ENCODE peak calls at places on chromosomes 13 and 19, in ten cellular contexts. One of them, this sample, is unnamed.

GRCh38 chr13:41231786-41232185 is 31.6 kb downstream of the MTRF1 start:
- DNase-seq in stomach: peak
- DNase-seq in MCF 10A: peak
- DNase-seq in tibial artery: no peak
- DNase-seq in AG09309: no peak
- DNase-seq in stimulated activated CD4-positive, alpha-beta T cell treated with anti-CD3 and anti-CD28 coated beads, Interleukin-4, amount 100 ng/mL, for 4 hours: no peak
- DNase-seq in amniotic stem cell: no peak
- DNase-seq in T-cell: no peak
- DNase-seq in HEK293T: no peak
- DNase-seq in NCI-H1436: no peak
- DNase-seq in this sample: no peak

GRCh38 chr19:11481777-11482383 is 1.0 kb upstream of the ELAVL3 start:
- DNase-seq in stimulated activated CD4-positive, alpha-beta T cell treated with anti-CD3 and anti-CD28 coated beads, Interleukin-4, amount 100 ng/mL, for 4 hours: peak
- DNase-seq in stomach: peak
- DNase-seq in AG09309: peak
- DNase-seq in HEK293T: peak
- DNase-seq in MCF 10A: no peak
- DNase-seq in T-cell: peak
- DNase-seq in tibial artery: peak
- DNase-seq in NCI-H1436: peak
- DNase-seq in amniotic stem cell: no peak
- DNase-seq in this sample: no peak

GRCh38 chr13:92460479-92460878 is 766.1 kb upstream of the GPC6 start:
- DNase-seq in tibial artery: no peak
- DNase-seq in stomach: no peak
- DNase-seq in T-cell: no peak
- DNase-seq in stimulated activated CD4-positive, alpha-beta T cell treated with anti-CD3 and anti-CD28 coated beads, Interleukin-4, amount 100 ng/mL, for 4 hours: no peak
- DNase-seq in NCI-H1436: no peak
- DNase-seq in amniotic stem cell: no peak
- DNase-seq in HEK293T: no peak
- DNase-seq in MCF 10A: no peak
- DNase-seq in AG09309: no peak
- DNase-seq in this sample: no peak

GRCh38 chr13:98984118-98984517 is 6.3 kb upstream of the DOCK9 start:
- DNase-seq in stimulated activated CD4-positive, alpha-beta T cell treated with anti-CD3 and anti-CD28 coated beads, Interleukin-4, amount 100 ng/mL, for 4 hours: no peak
- DNase-seq in stomach: no peak
- DNase-seq in AG09309: no peak
- DNase-seq in NCI-H1436: no peak
- DNase-seq in HEK293T: no peak
- DNase-seq in MCF 10A: no peak
- DNase-seq in tibial artery: no peak
- DNase-seq in T-cell: no peak
- DNase-seq in amniotic stem cell: no peak
- DNase-seq in this sample: no peak

GRCh38 chr19:9883231-9883758 is 48.2 kb downstream of the PIN1 start:
- DNase-seq in HEK293T: no peak
- DNase-seq in stimulated activated CD4-positive, alpha-beta T cell treated with anti-CD3 and anti-CD28 coated beads, Interleukin-4, amount 100 ng/mL, for 4 hours: no peak
- DNase-seq in AG09309: no peak
- DNase-seq in amniotic stem cell: no peak
- DNase-seq in tibial artery: no peak
- DNase-seq in T-cell: no peak
- DNase-seq in MCF 10A: peak
- DNase-seq in NCI-H1436: no peak
- DNase-seq in stomach: no peak
- DNase-seq in this sample: no peak

GRCh38 chr13:73119612-73120011 is 60.8 kb downstream of the KLF5 start:
- DNase-seq in NCI-H1436: no peak
- DNase-seq in HEK293T: no peak
- DNase-seq in T-cell: no peak
- DNase-seq in amniotic stem cell: no peak
- DNase-seq in AG09309: no peak
- DNase-seq in tibial artery: no peak
- DNase-seq in MCF 10A: no peak
- DNase-seq in stomach: no peak
- DNase-seq in stimulated activated CD4-positive, alpha-beta T cell treated with anti-CD3 and anti-CD28 coated beads, Interleukin-4, amount 100 ng/mL, for 4 hours: no peak
- DNase-seq in this sample: no peak

GRCh38 chr13:26465514-26465913 is 92.0 kb upstream of the WASF3 start:
- DNase-seq in NCI-H1436: no peak
- DNase-seq in stimulated activated CD4-positive, alpha-beta T cell treated with anti-CD3 and anti-CD28 coated beads, Interleukin-4, amount 100 ng/mL, for 4 hours: no peak
- DNase-seq in HEK293T: no peak
- DNase-seq in amniotic stem cell: no peak
- DNase-seq in AG09309: no peak
- DNase-seq in tibial artery: no peak
- DNase-seq in MCF 10A: no peak
- DNase-seq in T-cell: no peak
- DNase-seq in stomach: no peak
- DNase-seq in this sample: no peak

GRCh38 chr13:44425041-44425814 is 51.6 kb downstream of the SERP2 start:
- DNase-seq in T-cell: no peak
- DNase-seq in AG09309: no peak
- DNase-seq in HEK293T: no peak
- DNase-seq in amniotic stem cell: no peak
- DNase-seq in NCI-H1436: no peak
- DNase-seq in stimulated activated CD4-positive, alpha-beta T cell treated with anti-CD3 and anti-CD28 coated beads, Interleukin-4, amount 100 ng/mL, for 4 hours: no peak
- DNase-seq in tibial artery: no peak
- DNase-seq in stomach: no peak
- DNase-seq in MCF 10A: no peak
- DNase-seq in this sample: no peak

GRCh38 chr13:38872693-38873092 is 117.9 kb downstream of the STOML3 start:
- DNase-seq in NCI-H1436: no peak
- DNase-seq in AG09309: no peak
- DNase-seq in MCF 10A: peak
- DNase-seq in HEK293T: peak
- DNase-seq in tibial artery: no peak
- DNase-seq in amniotic stem cell: no peak
- DNase-seq in stimulated activated CD4-positive, alpha-beta T cell treated with anti-CD3 and anti-CD28 coated beads, Interleukin-4, amount 100 ng/mL, for 4 hours: no peak
- DNase-seq in T-cell: peak
- DNase-seq in stomach: no peak
- DNase-seq in this sample: no peak

GRCh38 chr19:51607077-51607476 is 23.1 kb downstream of the SIGLEC5 start:
- DNase-seq in stomach: no peak
- DNase-seq in HEK293T: no peak
- DNase-seq in stimulated activated CD4-positive, alpha-beta T cell treated with anti-CD3 and anti-CD28 coated beads, Interleukin-4, amount 100 ng/mL, for 4 hours: no peak
- DNase-seq in tibial artery: no peak
- DNase-seq in MCF 10A: no peak
- DNase-seq in amniotic stem cell: no peak
- DNase-seq in NCI-H1436: no peak
- DNase-seq in AG09309: no peak
- DNase-seq in T-cell: peak
- DNase-seq in this sample: no peak

GRCh38 chr13:95462801-95463200 is 89.7 kb upstream of the CLDN10 start:
- DNase-seq in MCF 10A: no peak
- DNase-seq in tibial artery: no peak
- DNase-seq in AG09309: no peak
- DNase-seq in amniotic stem cell: no peak
- DNase-seq in stomach: no peak
- DNase-seq in NCI-H1436: no peak
- DNase-seq in HEK293T: no peak
- DNase-seq in stimulated activated CD4-positive, alpha-beta T cell treated with anti-CD3 and anti-CD28 coated beads, Interleukin-4, amount 100 ng/mL, for 4 hours: no peak
- DNase-seq in T-cell: no peak
- DNase-seq in this sample: no peak

GRCh38 chr13:27406178-27406939 is 18.1 kb upstream of the GTF3A start:
- DNase-seq in NCI-H1436: no peak
- DNase-seq in stimulated activated CD4-positive, alpha-beta T cell treated with anti-CD3 and anti-CD28 coated beads, Interleukin-4, amount 100 ng/mL, for 4 hours: peak
- DNase-seq in AG09309: no peak
- DNase-seq in amniotic stem cell: no peak
- DNase-seq in stomach: no peak
- DNase-seq in tibial artery: no peak
- DNase-seq in HEK293T: peak
- DNase-seq in T-cell: peak
- DNase-seq in MCF 10A: peak
- DNase-seq in this sample: no peak

GRCh38 chr19:45079063-45079910 is at the start of gene GEMIN7:
- DNase-seq in T-cell: peak
- DNase-seq in stomach: peak
- DNase-seq in HEK293T: peak
- DNase-seq in amniotic stem cell: peak
- DNase-seq in AG09309: no peak
- DNase-seq in stimulated activated CD4-positive, alpha-beta T cell treated with anti-CD3 and anti-CD28 coated beads, Interleukin-4, amount 100 ng/mL, for 4 hours: peak
- DNase-seq in tibial artery: peak
- DNase-seq in NCI-H1436: peak
- DNase-seq in MCF 10A: peak
- DNase-seq in this sample: peak

GRCh38 chr19:46239193-46239767 is 9.7 kb downstream of the IGFL1 start:
- DNase-seq in stomach: no peak
- DNase-seq in AG09309: no peak
- DNase-seq in stimulated activated CD4-positive, alpha-beta T cell treated with anti-CD3 and anti-CD28 coated beads, Interleukin-4, amount 100 ng/mL, for 4 hours: no peak
- DNase-seq in NCI-H1436: no peak
- DNase-seq in HEK293T: no peak
- DNase-seq in MCF 10A: no peak
- DNase-seq in amniotic stem cell: no peak
- DNase-seq in tibial artery: no peak
- DNase-seq in T-cell: no peak
- DNase-seq in this sample: no peak

GRCh38 chr19:12726988-12727316 is 3.2 kb upstream of the TNPO2 start:
- DNase-seq in stomach: no peak
- DNase-seq in stimulated activated CD4-positive, alpha-beta T cell treated with anti-CD3 and anti-CD28 coated beads, Interleukin-4, amount 100 ng/mL, for 4 hours: no peak
- DNase-seq in amniotic stem cell: no peak
- DNase-seq in AG09309: no peak
- DNase-seq in MCF 10A: no peak
- DNase-seq in NCI-H1436: no peak
- DNase-seq in T-cell: no peak
- DNase-seq in tibial artery: no peak
- DNase-seq in HEK293T: no peak
- DNase-seq in this sample: no peak

GRCh38 chr13:36493046-36493445 is 60.8 kb downstream of the CCNA1 start:
- DNase-seq in MCF 10A: no peak
- DNase-seq in amniotic stem cell: no peak
- DNase-seq in stomach: no peak
- DNase-seq in tibial artery: no peak
- DNase-seq in HEK293T: no peak
- DNase-seq in T-cell: no peak
- DNase-seq in AG09309: no peak
- DNase-seq in stimulated activated CD4-positive, alpha-beta T cell treated with anti-CD3 and anti-CD28 coated beads, Interleukin-4, amount 100 ng/mL, for 4 hours: no peak
- DNase-seq in NCI-H1436: no peak
- DNase-seq in this sample: no peak

GRCh38 chr19:23799321-23799720 is 40.6 kb upstream of the ZNF681 start:
- DNase-seq in AG09309: no peak
- DNase-seq in T-cell: peak
- DNase-seq in stomach: no peak
- DNase-seq in stimulated activated CD4-positive, alpha-beta T cell treated with anti-CD3 and anti-CD28 coated beads, Interleukin-4, amount 100 ng/mL, for 4 hours: peak
- DNase-seq in HEK293T: no peak
- DNase-seq in amniotic stem cell: no peak
- DNase-seq in tibial artery: no peak
- DNase-seq in NCI-H1436: no peak
- DNase-seq in MCF 10A: no peak
- DNase-seq in this sample: no peak

GRCh38 chr13:27007166-27007565 is 164.4 kb downstream of the USP12 start:
- DNase-seq in stomach: no peak
- DNase-seq in NCI-H1436: no peak
- DNase-seq in tibial artery: no peak
- DNase-seq in stimulated activated CD4-positive, alpha-beta T cell treated with anti-CD3 and anti-CD28 coated beads, Interleukin-4, amount 100 ng/mL, for 4 hours: no peak
- DNase-seq in amniotic stem cell: no peak
- DNase-seq in HEK293T: no peak
- DNase-seq in T-cell: no peak
- DNase-seq in AG09309: no peak
- DNase-seq in MCF 10A: no peak
- DNase-seq in this sample: no peak

GRCh38 chr13:110114351-110114750 is 192.6 kb downstream of the COL4A1 start:
- DNase-seq in stomach: no peak
- DNase-seq in amniotic stem cell: no peak
- DNase-seq in stimulated activated CD4-positive, alpha-beta T cell treated with anti-CD3 and anti-CD28 coated beads, Interleukin-4, amount 100 ng/mL, for 4 hours: no peak
- DNase-seq in HEK293T: no peak
- DNase-seq in NCI-H1436: no peak
- DNase-seq in tibial artery: no peak
- DNase-seq in T-cell: no peak
- DNase-seq in AG09309: no peak
- DNase-seq in MCF 10A: no peak
- DNase-seq in this sample: no peak

GRCh38 chr13:44565881-44566280 is 10.2 kb downstream of the TSC22D1 start:
- DNase-seq in NCI-H1436: no peak
- DNase-seq in amniotic stem cell: no peak
- DNase-seq in HEK293T: no peak
- DNase-seq in stimulated activated CD4-positive, alpha-beta T cell treated with anti-CD3 and anti-CD28 coated beads, Interleukin-4, amount 100 ng/mL, for 4 hours: no peak
- DNase-seq in AG09309: no peak
- DNase-seq in T-cell: no peak
- DNase-seq in stomach: no peak
- DNase-seq in MCF 10A: no peak
- DNase-seq in tibial artery: no peak
- DNase-seq in this sample: no peak

GRCh38 chr13:35475960-35476943 is at the start of gene MAB21L1:
- DNase-seq in tibial artery: peak
- DNase-seq in NCI-H1436: no peak
- DNase-seq in T-cell: no peak
- DNase-seq in MCF 10A: no peak
- DNase-seq in stomach: peak
- DNase-seq in amniotic stem cell: peak
- DNase-seq in stimulated activated CD4-positive, alpha-beta T cell treated with anti-CD3 and anti-CD28 coated beads, Interleukin-4, amount 100 ng/mL, for 4 hours: no peak
- DNase-seq in AG09309: no peak
- DNase-seq in HEK293T: peak
- DNase-seq in this sample: peak

GRCh38 chr19:6048808-6049405 is 61.4 kb downstream of the RFX2 start:
- DNase-seq in T-cell: peak
- DNase-seq in MCF 10A: peak
- DNase-seq in NCI-H1436: peak
- DNase-seq in AG09309: no peak
- DNase-seq in tibial artery: peak
- DNase-seq in stimulated activated CD4-positive, alpha-beta T cell treated with anti-CD3 and anti-CD28 coated beads, Interleukin-4, amount 100 ng/mL, for 4 hours: peak
- DNase-seq in stomach: peak
- DNase-seq in HEK293T: peak
- DNase-seq in amniotic stem cell: peak
- DNase-seq in this sample: peak

GRCh38 chr13:110916671-110917142 is 1.8 kb upstream of the ANKRD10 start:
- DNase-seq in stomach: no peak
- DNase-seq in stimulated activated CD4-positive, alpha-beta T cell treated with anti-CD3 and anti-CD28 coated beads, Interleukin-4, amount 100 ng/mL, for 4 hours: no peak
- DNase-seq in NCI-H1436: no peak
- DNase-seq in HEK293T: no peak
- DNase-seq in AG09309: peak
- DNase-seq in tibial artery: no peak
- DNase-seq in amniotic stem cell: peak
- DNase-seq in T-cell: no peak
- DNase-seq in MCF 10A: no peak
- DNase-seq in this sample: no peak

GRCh38 chr13:30074955-30075614 is 224.7 kb upstream of the UBL3 start:
- DNase-seq in NCI-H1436: no peak
- DNase-seq in AG09309: no peak
- DNase-seq in stomach: no peak
- DNase-seq in stimulated activated CD4-positive, alpha-beta T cell treated with anti-CD3 and anti-CD28 coated beads, Interleukin-4, amount 100 ng/mL, for 4 hours: no peak
- DNase-seq in MCF 10A: no peak
- DNase-seq in HEK293T: no peak
- DNase-seq in T-cell: no peak
- DNase-seq in amniotic stem cell: no peak
- DNase-seq in tibial artery: no peak
- DNase-seq in this sample: no peak

GRCh38 chr19:32652893-32653625 is 21.9 kb downstream of the ANKRD27 start:
- DNase-seq in amniotic stem cell: no peak
- DNase-seq in AG09309: no peak
- DNase-seq in MCF 10A: peak
- DNase-seq in stimulated activated CD4-positive, alpha-beta T cell treated with anti-CD3 and anti-CD28 coated beads, Interleukin-4, amount 100 ng/mL, for 4 hours: no peak
- DNase-seq in HEK293T: no peak
- DNase-seq in tibial artery: no peak
- DNase-seq in stomach: peak
- DNase-seq in T-cell: no peak
- DNase-seq in NCI-H1436: no peak
- DNase-seq in this sample: peak

GRCh38 chr13:44024496-44025155 is 144.9 kb downstream of the LACC1 start:
- DNase-seq in amniotic stem cell: no peak
- DNase-seq in T-cell: no peak
- DNase-seq in AG09309: no peak
- DNase-seq in tibial artery: no peak
- DNase-seq in NCI-H1436: no peak
- DNase-seq in MCF 10A: peak
- DNase-seq in stomach: no peak
- DNase-seq in HEK293T: no peak
- DNase-seq in stimulated activated CD4-positive, alpha-beta T cell treated with anti-CD3 and anti-CD28 coated beads, Interleukin-4, amount 100 ng/mL, for 4 hours: no peak
- DNase-seq in this sample: no peak

GRCh38 chr13:113158946-113159345 is 498 bp downstream of the PROZ start:
- DNase-seq in stomach: no peak
- DNase-seq in AG09309: no peak
- DNase-seq in amniotic stem cell: no peak
- DNase-seq in HEK293T: no peak
- DNase-seq in NCI-H1436: no peak
- DNase-seq in tibial artery: no peak
- DNase-seq in MCF 10A: no peak
- DNase-seq in stimulated activated CD4-positive, alpha-beta T cell treated with anti-CD3 and anti-CD28 coated beads, Interleukin-4, amount 100 ng/mL, for 4 hours: no peak
- DNase-seq in T-cell: no peak
- DNase-seq in this sample: no peak

GRCh38 chr13:48132961-48133360 is 38.1 kb upstream of the MED4 start:
- DNase-seq in AG09309: no peak
- DNase-seq in amniotic stem cell: no peak
- DNase-seq in tibial artery: no peak
- DNase-seq in stomach: no peak
- DNase-seq in MCF 10A: no peak
- DNase-seq in T-cell: no peak
- DNase-seq in NCI-H1436: no peak
- DNase-seq in HEK293T: no peak
- DNase-seq in stimulated activated CD4-positive, alpha-beta T cell treated with anti-CD3 and anti-CD28 coated beads, Interleukin-4, amount 100 ng/mL, for 4 hours: no peak
- DNase-seq in this sample: no peak

This sample was measured in breast epithelium.